ENCODE peak calls at places on chromosomes 16 and 17, in seven cellular contexts. B, N, L, M, Q, O and Z are unnamed samples.

GRCh38 chr17:82079001-82079677 is 13.5 kb upstream of the DUS1L start:
- DNase-seq in L (no peak), N (no peak), B (no peak), Q (no peak), O (peak; percentile 0), M (no peak), Z (no peak)

GRCh38 chr17:81398170-81398854 is 3.1 kb downstream of the BAHCC1 start:
- DNase-seq in N (no peak), Q (no peak), B (no peak), O (no peak), M (no peak), L (no peak), Z (no peak)

GRCh38 chr17:77120866-77121265 is 19.9 kb upstream of the SEC14L1 start:
- DNase-seq in Q (no peak), L (no peak), B (no peak), M (no peak), N (no peak), O (no peak), Z (no peak)

GRCh38 chr17:80138856-80139426 is 8.0 kb downstream of the EIF4A3 start:
- DNase-seq in N (no peak), O (no peak), Q (no peak), B (no peak), M (no peak), L (no peak), Z (no peak)

GRCh38 chr16:28925386-28926228 is 569 bp upstream of the RABEP2 start:
- DNase-seq in M (no peak), N (peak; percentile 94), Q (no peak), L (peak; percentile 52), O (peak; percentile 75), B (peak; percentile 80), Z (peak; percentile 74)

GRCh38 chr16:1912215-1912543 is 6.0 kb downstream of the HS3ST6 start:
- DNase-seq in B (no peak), Q (no peak), O (no peak), N (no peak), L (no peak), M (no peak), Z (no peak)

GRCh38 chr16:1430759-1431496 is at the start of gene PERCC1:
- DNase-seq in L (peak; percentile 52), O (no peak), B (no peak), N (no peak), M (no peak), Q (no peak), Z (no peak)

GRCh38 chr17:32971171-32971570 is 20.5 kb upstream of the SPACA3 start:
- DNase-seq in O (no peak), M (no peak), Q (no peak), N (peak; percentile 57), L (no peak), B (no peak), Z (no peak)

GRCh38 chr17:76688165-76688622 is 22.6 kb downstream of the MXRA7 start:
- DNase-seq in M (no peak), L (no peak), O (no peak), Q (no peak), N (no peak), B (peak; percentile 50), Z (no peak)

GRCh38 chr16:57781741-57782606 is 20.3 kb downstream of the KIFC3 start:
- DNase-seq in O (no peak), B (no peak), N (no peak), L (no peak), M (no peak), Q (no peak), Z (no peak)

GRCh38 chr17:41919165-41919817 is 540 bp upstream of the ACLY start:
- DNase-seq in O (no peak), B (peak; percentile 71), M (no peak), N (no peak), L (no peak), Q (peak; percentile 28), Z (no peak)

GRCh38 chr17:57948555-57949420 is 6.4 kb downstream of the CUEDC1 start:
- DNase-seq in Q (no peak), M (no peak), B (peak; percentile 99), L (no peak), O (no peak), N (peak; percentile 16), Z (no peak)

GRCh38 chr16:11198817-11199216 is 57.2 kb downstream of the SOCS1 start:
- DNase-seq in O (no peak), B (no peak), M (no peak), N (no peak), L (no peak), Q (no peak), Z (no peak)

GRCh38 chr17:18319604-18320256 is 4.6 kb downstream of the SMCR8 start:
- DNase-seq in L (peak; percentile 24), M (peak; percentile 26), Q (no peak), O (no peak), N (peak; percentile 30), B (peak; percentile 46), Z (no peak)

GRCh38 chr16:88642881-88643545 is 4.6 kb downstream of the IL17C start:
- DNase-seq in B (no peak), Q (no peak), N (no peak), O (no peak), M (no peak), L (no peak), Z (no peak)

GRCh38 chr16:70588565-70588964 is 57.8 kb upstream of the IL34 start:
- DNase-seq in N (no peak), L (no peak), B (no peak), O (no peak), M (no peak), Q (no peak), Z (no peak)

GRCh38 chr16:28181557-28181914 is 30.2 kb downstream of the XPO6 start:
- DNase-seq in N (no peak), Q (no peak), O (no peak), M (no peak), B (peak; percentile 97), L (no peak), Z (no peak)

GRCh38 chr17:55140751-55141150 is 124.0 kb upstream of the HLF start:
- DNase-seq in M (no peak), Q (no peak), L (no peak), N (no peak), O (no peak), B (no peak), Z (no peak)

GRCh38 chr16:4651842-4652241 is 27.2 kb downstream of the MGRN1 start:
- DNase-seq in N (no peak), O (no peak), L (no peak), B (no peak), M (no peak), Q (no peak), Z (no peak)

GRCh38 chr17:65027305-65027704 is 29.2 kb downstream of the GNA13 start:
- DNase-seq in N (peak; percentile 79), O (peak; percentile 42), B (peak; percentile 63), L (no peak), M (peak; percentile 8), Q (no peak), Z (no peak)

GRCh38 chr16:80274576-80275191 is 266.1 kb upstream of the DYNLRB2 start:
- DNase-seq in B (no peak), Q (no peak), N (no peak), M (no peak), O (no peak), L (no peak), Z (no peak)

GRCh38 chr16:30535777-30536190 is 1.1 kb upstream of the ZNF747 start:
- DNase-seq in L (peak; percentile 71), N (peak; percentile 82), O (peak; percentile 60), M (peak; percentile 36), B (peak; percentile 70), Q (no peak), Z (peak; percentile 45)

GRCh38 chr16:27784351-27785306 is 234.7 kb downstream of the KATNIP start:
- DNase-seq in B (no peak), O (no peak), N (no peak), M (no peak), L (no peak), Q (no peak), Z (no peak)

GRCh38 chr17:1360975-1361374 is 39.0 kb downstream of the YWHAE start:
- DNase-seq in Q (no peak), O (no peak), L (no peak), N (peak; percentile 48), M (no peak), B (no peak), Z (no peak)

GRCh38 chr16:53415504-53415903 is 18.8 kb upstream of the RBL2 start:
- DNase-seq in B (no peak), L (peak; percentile 27), O (no peak), Q (no peak), N (no peak), M (no peak), Z (no peak)

GRCh38 chr16:87809150-87809902 is 43.5 kb upstream of the KLHDC4 start:
- DNase-seq in O (no peak), B (no peak), Q (no peak), L (peak; percentile 36), M (no peak), N (peak; percentile 58), Z (no peak)